ENCODE peak calls at places on chromosome 19, in five cellular contexts. Q, Z, N, Y and W are unnamed samples.

GRCh38 chr19:1258707-1259205 is 10.4 kb downstream of the MIDN start:
- DNase-seq in Q (no peak), Z (no peak), N (no peak), Y (no peak), W (no peak)

GRCh38 chr19:835201-835810 is 5.5 kb upstream of the PRTN3 start:
- DNase-seq in Q (no peak), Z (no peak), N (no peak), Y (no peak), W (no peak)

GRCh38 chr19:33568706-33569105 is 47.1 kb upstream of the PEPD start:
- DNase-seq in Q (no peak), Z (no peak), N (no peak), Y (no peak), W (no peak)

GRCh38 chr19:1133471-1133929 is 29.7 kb downstream of the GPX4 start:
- DNase-seq in Q (peak), Z (peak), N (peak), Y (peak), W (peak)

GRCh38 chr19:3186377-3186688 is 603 bp downstream of the NCLN start:
- DNase-seq in Q (peak), Z (no peak), N (no peak), Y (no peak), W (no peak)

GRCh38 chr19:10517760-10518443 is 655 bp upstream of the S1PR5 start:
- DNase-seq in Q (no peak), Z (no peak), N (peak), Y (no peak), W (no peak)

GRCh38 chr19:10037809-10038208 is 24.5 kb downstream of the RDH8 start:
- DNase-seq in Q (no peak), Z (no peak), N (no peak), Y (no peak), W (no peak)

GRCh38 chr19:20664917-20665781 is 3.8 kb upstream of the ZNF626 start:
- DNase-seq in Q (peak), Z (peak), N (no peak), Y (no peak), W (no peak)

GRCh38 chr19:41575998-41576397 is at the start of gene CEACAM21:
- DNase-seq in Q (no peak), Z (peak), N (peak), Y (no peak), W (peak)

GRCh38 chr19:16496613-16496983 is 404 bp downstream of the C19orf44 start:
- DNase-seq in Q (peak), Z (no peak), N (no peak), Y (no peak), W (no peak)

GRCh38 chr19:3458595-3459284 is 21.6 kb downstream of the SMIM24 start:
- DNase-seq in Q (peak), Z (no peak), N (no peak), Y (no peak), W (no peak)

GRCh38 chr19:33375760-33376159 is 2.3 kb downstream of the CEBPG start:
- DNase-seq in Q (no peak), Z (no peak), N (no peak), Y (no peak), W (no peak)

GRCh38 chr19:33259532-33259931 is 33.9 kb upstream of the SLC7A10 start:
- DNase-seq in Q (no peak), Z (no peak), N (no peak), Y (no peak), W (no peak)

GRCh38 chr19:44071824-44072542 is at the start of gene ZNF284:
- DNase-seq in Q (peak), Z (peak), N (peak), Y (peak), W (peak)

GRCh38 chr19:39084732-39085080 is 538 bp downstream of the ACP7 start:
- DNase-seq in Q (no peak), Z (no peak), N (no peak), Y (no peak), W (no peak)

GRCh38 chr19:18418725-18419194 is 438 bp upstream of the SSBP4 start:
- DNase-seq in Q (peak), Z (peak), N (no peak), Y (no peak), W (peak)

GRCh38 chr19:11931051-11931450 is 6.1 kb downstream of the ZNF700 start:
- DNase-seq in Q (no peak), Z (no peak), N (no peak), Y (no peak), W (no peak)

GRCh38 chr19:13537454-13537853 is 31.2 kb upstream of the CACNA1A start:
- DNase-seq in Q (no peak), Z (no peak), N (no peak), Y (no peak), W (no peak)

GRCh38 chr19:34186205-34186604 is 13.9 kb downstream of the LSM14A start:
- DNase-seq in Q (no peak), Z (no peak), N (no peak), Y (no peak), W (no peak)

GRCh38 chr19:41688098-41688497 is at the start of gene CEACAM7:
- DNase-seq in Q (no peak), Z (no peak), N (no peak), Y (no peak), W (no peak)